ENCODE peak calls at places on chromosome 19, in ten cellular contexts. One of them, this sample, is unnamed.
A peak's percentile ranks its signal among the peaks of the same experiment; 100 is the strongest.

GRCh38 chr19:39924389-39924788 is 10.0 kb downstream of the FCGBP start:
- DNase-seq in CD4-positive, alpha-beta memory T cell: no peak
- DNase-seq in IMR-90: no peak
- DNase-seq in NT2/D1: no peak
- DNase-seq in WERI-Rb-1: no peak
- DNase-seq in heart left ventricle: no peak
- DNase-seq in brain microvascular endothelial cell: no peak
- DNase-seq in foreskin fibroblast: no peak
- DNase-seq in cardiac fibroblast: no peak
- DNase-seq in left ventricle myocardium inferior: no peak
- DNase-seq in this sample: no peak

GRCh38 chr19:13163609-13164364 is 13.6 kb downstream of the IER2 start:
- DNase-seq in CD4-positive, alpha-beta memory T cell: peak; percentile 40
- DNase-seq in IMR-90: peak; percentile 83
- DNase-seq in NT2/D1: peak; percentile 92
- DNase-seq in WERI-Rb-1: peak; percentile 98
- DNase-seq in heart left ventricle: peak; percentile 83
- DNase-seq in brain microvascular endothelial cell: peak; percentile 66
- DNase-seq in foreskin fibroblast: peak; percentile 97
- DNase-seq in cardiac fibroblast: peak; percentile 85
- DNase-seq in left ventricle myocardium inferior: peak; percentile 67
- DNase-seq in this sample: peak; percentile 48

GRCh38 chr19:28685802-28686201 is 527.1 kb downstream of the UQCRFS1 start:
- DNase-seq in CD4-positive, alpha-beta memory T cell: no peak
- DNase-seq in IMR-90: no peak
- DNase-seq in NT2/D1: no peak
- DNase-seq in WERI-Rb-1: no peak
- DNase-seq in heart left ventricle: no peak
- DNase-seq in brain microvascular endothelial cell: no peak
- DNase-seq in foreskin fibroblast: no peak
- DNase-seq in cardiac fibroblast: no peak
- DNase-seq in left ventricle myocardium inferior: no peak
- DNase-seq in this sample: no peak

GRCh38 chr19:54186934-54187381 is 2.4 kb downstream of the MBOAT7 start:
- DNase-seq in CD4-positive, alpha-beta memory T cell: no peak
- DNase-seq in IMR-90: no peak
- DNase-seq in NT2/D1: no peak
- DNase-seq in WERI-Rb-1: no peak
- DNase-seq in heart left ventricle: no peak
- DNase-seq in brain microvascular endothelial cell: no peak
- DNase-seq in foreskin fibroblast: no peak
- DNase-seq in cardiac fibroblast: no peak
- DNase-seq in left ventricle myocardium inferior: no peak
- DNase-seq in this sample: no peak

GRCh38 chr19:56748443-56748842 is 76.9 kb upstream of the ZNF835 start:
- DNase-seq in CD4-positive, alpha-beta memory T cell: no peak
- DNase-seq in IMR-90: no peak
- DNase-seq in NT2/D1: no peak
- DNase-seq in WERI-Rb-1: no peak
- DNase-seq in heart left ventricle: no peak
- DNase-seq in brain microvascular endothelial cell: peak; percentile 7
- DNase-seq in foreskin fibroblast: peak; percentile 20
- DNase-seq in cardiac fibroblast: peak; percentile 8
- DNase-seq in left ventricle myocardium inferior: no peak
- DNase-seq in this sample: no peak

GRCh38 chr19:51742736-51743288 is 8.9 kb downstream of the FPR1 start:
- DNase-seq in CD4-positive, alpha-beta memory T cell: no peak
- DNase-seq in IMR-90: no peak
- DNase-seq in NT2/D1: no peak
- DNase-seq in WERI-Rb-1: no peak
- DNase-seq in heart left ventricle: no peak
- DNase-seq in brain microvascular endothelial cell: peak; percentile 37
- DNase-seq in foreskin fibroblast: no peak
- DNase-seq in cardiac fibroblast: peak; percentile 96
- DNase-seq in left ventricle myocardium inferior: no peak
- DNase-seq in this sample: no peak

GRCh38 chr19:39676004-39676403 is 20.3 kb downstream of the LGALS16 start:
- DNase-seq in CD4-positive, alpha-beta memory T cell: no peak
- DNase-seq in IMR-90: no peak
- DNase-seq in NT2/D1: no peak
- DNase-seq in WERI-Rb-1: no peak
- DNase-seq in heart left ventricle: no peak
- DNase-seq in brain microvascular endothelial cell: no peak
- DNase-seq in foreskin fibroblast: no peak
- DNase-seq in cardiac fibroblast: peak; percentile 5
- DNase-seq in left ventricle myocardium inferior: no peak
- DNase-seq in this sample: peak; percentile 83

GRCh38 chr19:58182577-58182988 is 278 bp upstream of the ZNF274 start:
- DNase-seq in CD4-positive, alpha-beta memory T cell: no peak
- DNase-seq in IMR-90: no peak
- DNase-seq in NT2/D1: no peak
- DNase-seq in WERI-Rb-1: no peak
- DNase-seq in heart left ventricle: peak; percentile 94
- DNase-seq in brain microvascular endothelial cell: peak; percentile 93
- DNase-seq in foreskin fibroblast: no peak
- DNase-seq in cardiac fibroblast: no peak
- DNase-seq in left ventricle myocardium inferior: no peak
- DNase-seq in this sample: peak; percentile 96

DNA sequence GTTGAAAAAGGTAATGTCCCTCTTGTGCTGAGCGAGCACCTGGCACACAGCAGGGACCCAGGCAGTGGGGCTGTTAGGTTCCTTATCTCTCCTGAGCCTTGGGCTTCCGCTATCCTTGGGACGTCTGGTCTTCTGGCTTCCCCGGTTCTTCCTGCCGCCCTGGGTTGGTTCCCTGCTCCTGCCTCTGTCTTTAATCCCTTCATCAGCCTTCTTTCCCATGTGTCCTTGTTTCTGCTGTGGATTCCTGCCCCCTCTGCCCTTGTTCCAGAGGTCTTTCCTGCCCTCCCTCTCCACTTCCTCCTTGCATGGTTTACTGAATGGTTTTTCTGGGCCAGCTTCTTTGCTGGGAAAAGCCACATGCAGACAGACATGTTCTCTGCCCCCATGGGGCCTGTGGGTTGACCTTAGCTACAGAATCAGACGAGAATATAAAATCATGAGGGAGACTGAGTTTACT is 2.6 kb downstream of the EPN1 start:
- DNase-seq in CD4-positive, alpha-beta memory T cell: no peak
- DNase-seq in IMR-90: no peak
- DNase-seq in NT2/D1: no peak
- DNase-seq in WERI-Rb-1: no peak
- DNase-seq in heart left ventricle: no peak
- DNase-seq in brain microvascular endothelial cell: no peak
- DNase-seq in foreskin fibroblast: no peak
- DNase-seq in cardiac fibroblast: no peak
- DNase-seq in left ventricle myocardium inferior: no peak
- DNase-seq in this sample: peak; percentile 32
- H3K4me3 ChIP-seq in CD4-positive, alpha-beta memory T cell: no peak overlapping the region
- H3K4me3 ChIP-seq in IMR-90: no peak overlapping the region
- H3K4me3 ChIP-seq in NT2/D1: no peak overlapping the region
- H3K4me3 ChIP-seq in WERI-Rb-1: no peak overlapping the region
- H3K4me3 ChIP-seq in heart left ventricle: no peak overlapping the region
- H3K4me3 ChIP-seq in brain microvascular endothelial cell: no peak overlapping the region
- H3K4me3 ChIP-seq in foreskin fibroblast: no peak overlapping the region
- H3K4me3 ChIP-seq in cardiac fibroblast: no peak overlapping the region
- H3K4me3 ChIP-seq in left ventricle myocardium inferior: peak overlapping the region; percentile 93
- H3K4me3 ChIP-seq in this sample: peak overlapping the region; percentile 96

GRCh38 chr19:11044436-11044835 is 44.8 kb upstream of the LDLR start:
- DNase-seq in CD4-positive, alpha-beta memory T cell: no peak
- DNase-seq in IMR-90: no peak
- DNase-seq in NT2/D1: no peak
- DNase-seq in WERI-Rb-1: no peak
- DNase-seq in heart left ventricle: no peak
- DNase-seq in brain microvascular endothelial cell: no peak
- DNase-seq in foreskin fibroblast: no peak
- DNase-seq in cardiac fibroblast: no peak
- DNase-seq in left ventricle myocardium inferior: no peak
- DNase-seq in this sample: no peak

GRCh38 chr19:11045536-11045935 is 43.7 kb upstream of the LDLR start:
- DNase-seq in CD4-positive, alpha-beta memory T cell: no peak
- DNase-seq in IMR-90: no peak
- DNase-seq in NT2/D1: no peak
- DNase-seq in WERI-Rb-1: no peak
- DNase-seq in heart left ventricle: no peak
- DNase-seq in brain microvascular endothelial cell: no peak
- DNase-seq in foreskin fibroblast: no peak
- DNase-seq in cardiac fibroblast: no peak
- DNase-seq in left ventricle myocardium inferior: no peak
- DNase-seq in this sample: no peak

GRCh38 chr19:11046608-11047354 is 42.5 kb upstream of the LDLR start:
- DNase-seq in CD4-positive, alpha-beta memory T cell: no peak
- DNase-seq in IMR-90: no peak
- DNase-seq in NT2/D1: no peak
- DNase-seq in WERI-Rb-1: no peak
- DNase-seq in heart left ventricle: no peak
- DNase-seq in brain microvascular endothelial cell: no peak
- DNase-seq in foreskin fibroblast: no peak
- DNase-seq in cardiac fibroblast: no peak
- DNase-seq in left ventricle myocardium inferior: no peak
- DNase-seq in this sample: peak; percentile 83

GRCh38 chr19:11050323-11051114 is 38.7 kb upstream of the LDLR start:
- DNase-seq in CD4-positive, alpha-beta memory T cell: no peak
- DNase-seq in IMR-90: no peak
- DNase-seq in NT2/D1: no peak
- DNase-seq in WERI-Rb-1: no peak
- DNase-seq in heart left ventricle: no peak
- DNase-seq in brain microvascular endothelial cell: no peak
- DNase-seq in foreskin fibroblast: no peak
- DNase-seq in cardiac fibroblast: no peak
- DNase-seq in left ventricle myocardium inferior: no peak
- DNase-seq in this sample: no peak

DNA sequence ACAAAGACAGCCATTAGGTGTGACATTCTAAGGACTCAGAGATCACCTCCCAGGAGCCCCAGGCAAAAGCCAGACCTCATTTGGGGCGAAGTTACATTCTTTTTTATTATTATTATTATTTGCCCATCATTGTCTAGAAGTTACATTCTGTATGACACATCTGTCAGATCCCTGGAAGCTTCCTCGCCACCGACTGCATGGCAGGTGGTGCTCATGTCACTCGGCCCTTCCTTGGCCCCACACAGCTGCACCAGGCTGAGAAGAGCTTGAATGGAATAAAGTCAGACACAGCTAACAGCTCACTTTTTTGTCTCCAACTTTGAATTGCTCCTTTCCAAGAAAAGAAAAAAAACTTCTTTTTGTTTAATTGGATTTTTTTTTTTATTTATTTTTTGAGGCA is 41.4 kb upstream of the LDLR start:
- DNase-seq in CD4-positive, alpha-beta memory T cell: no peak
- DNase-seq in IMR-90: no peak
- DNase-seq in NT2/D1: no peak
- DNase-seq in WERI-Rb-1: no peak
- DNase-seq in heart left ventricle: no peak
- DNase-seq in brain microvascular endothelial cell: no peak
- DNase-seq in foreskin fibroblast: no peak
- DNase-seq in cardiac fibroblast: no peak
- DNase-seq in left ventricle myocardium inferior: no peak
- DNase-seq in this sample: no peak
- H3K4me3 ChIP-seq in CD4-positive, alpha-beta memory T cell: no peak overlapping the region
- H3K4me3 ChIP-seq in IMR-90: no peak overlapping the region
- H3K4me3 ChIP-seq in NT2/D1: no peak overlapping the region
- H3K4me3 ChIP-seq in WERI-Rb-1: no peak overlapping the region
- H3K4me3 ChIP-seq in heart left ventricle: no peak overlapping the region
- H3K4me3 ChIP-seq in brain microvascular endothelial cell: no peak overlapping the region
- H3K4me3 ChIP-seq in foreskin fibroblast: no peak overlapping the region
- H3K4me3 ChIP-seq in cardiac fibroblast: no peak overlapping the region
- H3K4me3 ChIP-seq in left ventricle myocardium inferior: no peak overlapping the region
- H3K4me3 ChIP-seq in this sample: no peak overlapping the region

GRCh38 chr19:9939301-9939913 is 3.1 kb upstream of the OLFM2 start:
- DNase-seq in CD4-positive, alpha-beta memory T cell: no peak
- DNase-seq in IMR-90: peak; percentile 60
- DNase-seq in NT2/D1: no peak
- DNase-seq in WERI-Rb-1: no peak
- DNase-seq in heart left ventricle: no peak
- DNase-seq in brain microvascular endothelial cell: peak; percentile 43
- DNase-seq in foreskin fibroblast: peak; percentile 50
- DNase-seq in cardiac fibroblast: peak; percentile 66
- DNase-seq in left ventricle myocardium inferior: no peak
- DNase-seq in this sample: no peak

GRCh38 chr19:9935409-9936062 is 779 bp downstream of the OLFM2 start:
- DNase-seq in CD4-positive, alpha-beta memory T cell: no peak
- DNase-seq in IMR-90: no peak
- DNase-seq in NT2/D1: no peak
- DNase-seq in WERI-Rb-1: no peak
- DNase-seq in heart left ventricle: no peak
- DNase-seq in brain microvascular endothelial cell: no peak
- DNase-seq in foreskin fibroblast: no peak
- DNase-seq in cardiac fibroblast: no peak
- DNase-seq in left ventricle myocardium inferior: no peak
- DNase-seq in this sample: no peak

GRCh38 chr19:9934132-9934950 is 2.0 kb downstream of the OLFM2 start:
- DNase-seq in CD4-positive, alpha-beta memory T cell: peak; percentile 80
- DNase-seq in IMR-90: peak; percentile 69
- DNase-seq in NT2/D1: no peak
- DNase-seq in WERI-Rb-1: peak; percentile 80
- DNase-seq in heart left ventricle: peak; percentile 85
- DNase-seq in brain microvascular endothelial cell: peak; percentile 72
- DNase-seq in foreskin fibroblast: peak; percentile 83
- DNase-seq in cardiac fibroblast: peak; percentile 82
- DNase-seq in left ventricle myocardium inferior: peak; percentile 68
- DNase-seq in this sample: peak; percentile 82

GRCh38 chr19:9937001-9937411 is 691 bp upstream of the OLFM2 start:
- DNase-seq in CD4-positive, alpha-beta memory T cell: no peak
- DNase-seq in IMR-90: no peak
- DNase-seq in NT2/D1: no peak
- DNase-seq in WERI-Rb-1: no peak
- DNase-seq in heart left ventricle: no peak
- DNase-seq in brain microvascular endothelial cell: no peak
- DNase-seq in foreskin fibroblast: no peak
- DNase-seq in cardiac fibroblast: no peak
- DNase-seq in left ventricle myocardium inferior: no peak
- DNase-seq in this sample: no peak

DNA sequence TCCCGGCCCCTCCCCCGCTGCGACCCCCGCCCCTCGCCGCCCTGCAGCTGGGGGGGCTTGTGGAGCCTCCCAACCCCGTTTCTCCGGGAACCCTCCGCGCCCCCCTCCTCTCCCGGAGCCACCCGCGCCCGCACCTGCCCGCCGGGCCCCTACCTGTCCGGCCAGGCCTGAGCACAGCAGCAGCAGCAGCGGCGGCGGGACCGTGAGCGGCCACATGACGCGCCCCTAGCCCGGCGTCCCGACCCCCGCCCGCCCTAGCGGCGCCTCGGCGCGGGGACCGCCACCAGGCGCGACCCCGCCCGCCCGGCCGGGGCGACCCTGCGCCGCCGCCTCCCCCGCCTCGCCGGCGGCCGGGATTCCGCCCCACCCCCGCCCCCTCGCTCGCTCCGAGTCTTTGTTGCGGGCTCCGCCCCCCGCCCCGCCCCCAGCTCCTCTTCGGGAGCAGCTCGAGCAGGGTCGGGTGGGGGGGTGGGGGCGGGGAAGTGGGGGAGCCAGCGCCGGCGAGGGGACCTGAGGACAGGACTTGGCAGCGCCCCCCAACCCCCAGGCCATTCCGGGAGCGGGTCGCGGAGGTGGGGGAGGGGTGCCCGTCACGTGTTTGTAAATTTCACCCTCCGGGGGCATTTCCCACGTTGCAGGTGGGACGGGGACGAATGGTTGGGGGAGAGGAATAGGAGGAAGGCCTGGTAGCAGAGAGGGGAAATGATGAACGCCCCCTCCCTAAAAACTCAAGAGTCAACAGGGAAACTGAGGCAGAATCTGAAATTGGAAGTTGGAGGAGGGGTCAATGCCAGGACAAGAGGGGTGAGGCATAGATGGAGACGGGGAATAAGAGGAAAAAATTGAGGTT is at the start of gene OLFM2:
- DNase-seq in CD4-positive, alpha-beta memory T cell: no peak
- DNase-seq in IMR-90: no peak
- DNase-seq in NT2/D1: no peak
- DNase-seq in WERI-Rb-1: peak; percentile 60
- DNase-seq in heart left ventricle: no peak
- DNase-seq in brain microvascular endothelial cell: no peak
- DNase-seq in foreskin fibroblast: no peak
- DNase-seq in cardiac fibroblast: no peak
- DNase-seq in left ventricle myocardium inferior: peak; percentile 34
- DNase-seq in this sample: no peak
- H3K4me3 ChIP-seq in CD4-positive, alpha-beta memory T cell: peak within 1 kb of the TSS; percentile 24
- H3K4me3 ChIP-seq in IMR-90: peak within 1 kb of the TSS; percentile 42
- H3K4me3 ChIP-seq in NT2/D1: peak within 1 kb of the TSS; percentile 75
- H3K4me3 ChIP-seq in WERI-Rb-1: peak within 1 kb of the TSS; percentile 54
- H3K4me3 ChIP-seq in heart left ventricle: peak within 1 kb of the TSS; percentile 41
- H3K4me3 ChIP-seq in brain microvascular endothelial cell: peak within 1 kb of the TSS; percentile 15
- H3K4me3 ChIP-seq in foreskin fibroblast: peak within 1 kb of the TSS; percentile 55
- H3K4me3 ChIP-seq in cardiac fibroblast: peak within 1 kb of the TSS; percentile 5
- H3K4me3 ChIP-seq in left ventricle myocardium inferior: peak within 1 kb of the TSS; percentile 59
- H3K4me3 ChIP-seq in this sample: no peak within 1 kb of the TSS

DNA sequence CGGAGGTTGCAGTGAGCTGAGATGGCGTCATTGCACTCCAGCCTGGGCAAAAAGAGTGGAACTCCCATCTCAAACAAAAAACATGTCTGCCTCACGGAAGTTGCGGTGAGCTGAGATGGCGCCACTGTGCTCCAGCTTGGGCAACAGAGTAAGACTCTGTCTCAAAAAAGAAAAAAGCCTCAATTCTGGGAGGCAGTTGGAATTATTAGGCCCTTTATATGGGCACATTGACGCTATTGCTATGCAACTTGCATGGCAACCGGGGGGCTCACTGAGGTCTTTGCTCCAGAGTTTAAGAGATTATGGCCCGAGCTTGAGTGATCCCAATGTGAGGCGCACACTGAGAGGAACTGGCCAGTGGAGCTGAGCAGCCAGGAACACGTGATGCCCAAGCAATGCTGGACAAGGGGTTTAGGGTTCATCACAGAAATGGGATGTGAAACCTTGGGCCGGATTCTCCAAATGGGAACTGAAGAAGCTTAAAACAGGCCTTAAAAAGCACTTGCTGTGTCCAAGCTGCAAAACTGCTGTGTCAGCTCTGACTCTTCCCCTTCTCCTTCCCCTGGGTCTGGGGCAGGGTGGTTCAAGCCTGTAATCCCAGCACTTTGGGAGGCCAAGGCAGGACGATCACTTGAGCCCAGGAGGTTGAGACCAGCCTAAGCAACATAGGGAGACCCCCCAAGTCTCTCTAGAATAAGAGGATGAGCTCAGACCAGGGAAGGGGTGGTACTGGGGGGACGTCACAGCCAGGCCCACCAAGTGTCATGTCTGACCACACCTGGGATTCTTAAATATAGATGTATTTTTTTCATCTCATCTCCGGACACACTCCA is 2.5 kb downstream of the FTL start:
- DNase-seq in CD4-positive, alpha-beta memory T cell: no peak
- DNase-seq in IMR-90: peak; percentile 67
- DNase-seq in NT2/D1: no peak
- DNase-seq in WERI-Rb-1: no peak
- DNase-seq in heart left ventricle: no peak
- DNase-seq in brain microvascular endothelial cell: no peak
- DNase-seq in foreskin fibroblast: peak; percentile 86
- DNase-seq in cardiac fibroblast: peak; percentile 73
- DNase-seq in left ventricle myocardium inferior: peak; percentile 36
- DNase-seq in this sample: peak; percentile 59
- H3K4me3 ChIP-seq in CD4-positive, alpha-beta memory T cell: no peak overlapping the region
- H3K4me3 ChIP-seq in IMR-90: peak overlapping the region; percentile 78
- H3K4me3 ChIP-seq in NT2/D1: peak overlapping the region; percentile 1
- H3K4me3 ChIP-seq in WERI-Rb-1: no peak overlapping the region
- H3K4me3 ChIP-seq in heart left ventricle: peak overlapping the region; percentile 76
- H3K4me3 ChIP-seq in brain microvascular endothelial cell: no peak overlapping the region
- H3K4me3 ChIP-seq in foreskin fibroblast: peak overlapping the region; percentile 92
- H3K4me3 ChIP-seq in cardiac fibroblast: peak overlapping the region; percentile 90
- H3K4me3 ChIP-seq in left ventricle myocardium inferior: peak overlapping the region; percentile 88
- H3K4me3 ChIP-seq in this sample: no peak overlapping the region

This sample was measured in GM12865.